ENCODE peak calls at places on chromosomes 6 and 20, in four cellular contexts. P is epithelial cell of esophagus, V is mesenchymal stem cell, H is NCI-H2081 treated with DMSO at 0.1 percent for 48 hours. M is an unnamed sample.

GRCh38 chr6:157080986-157081391 is 242.3 kb downstream of the TMEM242 start:
- DNase-seq in V (no peak), P (no peak), H (no peak), M (no peak)

GRCh38 chr6:129713806-129714338 is 3.9 kb upstream of the ARHGAP18 start:
- DNase-seq in P (no peak), V (no peak), H (no peak), M (no peak)

GRCh38 chr6:16420715-16421461 is 182.5 kb downstream of the GMPR start:
- DNase-seq in H (no peak), P (no peak), V (peak; percentile 35), M (peak; percentile 11)

GRCh38 chr6:66103954-66104353 is 396.9 kb upstream of the EYS start:
- DNase-seq in P (peak; percentile 2), V (peak; percentile 84), H (no peak), M (no peak)

GRCh38 chr6:111358454-111358853 is 124.6 kb downstream of the REV3L start:
- DNase-seq in H (no peak), P (no peak), V (no peak), M (peak; percentile 65)

GRCh38 chr6:90157441-90157840 is 139.2 kb downstream of the BACH2 start:
- DNase-seq in H (no peak), P (no peak), V (no peak), M (no peak)

GRCh38 chr20:64161595-64162238 is 2.5 kb upstream of the MYT1 start:
- DNase-seq in V (peak; percentile 30), H (no peak), P (peak; percentile 60), M (peak; percentile 20)

GRCh38 chr6:21666200-21666671 is 72.7 kb downstream of the SOX4 start:
- DNase-seq in V (no peak), P (no peak), H (no peak), M (no peak)

GRCh38 chr20:49612127-49612738 is 44.3 kb upstream of the PTGIS start:
- DNase-seq in V (no peak), H (no peak), P (no peak), M (no peak)

GRCh38 chr6:100573169-100573568 is 108.4 kb upstream of the SIM1 start:
- DNase-seq in H (no peak), V (peak; percentile 14), P (peak; percentile 42), M (peak; percentile 42)

GRCh38 chr6:83138118-83138722 is 54.8 kb downstream of the PGM3 start:
- DNase-seq in P (no peak), V (no peak), H (no peak), M (no peak)

GRCh38 chr20:47557218-47557617 is 55.5 kb downstream of the NCOA3 start:
- DNase-seq in P (no peak), H (no peak), V (no peak), M (no peak)

GRCh38 chr6:143802833-143803565 is 40.1 kb upstream of the LTV1 start:
- DNase-seq in H (no peak), P (peak; percentile 20), V (peak; percentile 73), M (no peak)

GRCh38 chr6:165820934-165821333 is 157.9 kb upstream of the PDE10A start:
- DNase-seq in V (no peak), P (no peak), H (no peak), M (no peak)

GRCh38 chr20:45892049-45892816 is 1.1 kb downstream of the CTSA start:
- DNase-seq in H (no peak), P (peak; percentile 48), V (peak; percentile 52), M (peak; percentile 41)

GRCh38 chr6:45728674-45729073 is 287.0 kb downstream of the CLIC5 start:
- DNase-seq in P (peak; percentile 88), V (no peak), H (no peak), M (peak; percentile 57)

GRCh38 chr6:123997223-123997622 is 193.6 kb downstream of the NKAIN2 start:
- DNase-seq in P (no peak), H (peak; percentile 68), V (no peak), M (no peak)

GRCh38 chr6:149752600-149752999 is 3.1 kb downstream of the PCMT1 start:
- DNase-seq in H (no peak), P (no peak), V (no peak), M (no peak)

GRCh38 chr20:51749674-51750036 is 18.5 kb downstream of the ATP9A start:
- DNase-seq in P (peak; percentile 66), H (no peak), V (peak; percentile 78), M (peak; percentile 83)